ENCODE peak calls at places on chromosomes 16 and 17, in six cellular contexts. W is foreskin fibroblast, P is ovary, N is IMR-90, V is fibroblast of mammary gland, H is fibroblast of lung. Z is an unnamed sample.

GRCh38 chr16:81774348-81774747 is 4.7 kb upstream of the PLCG2 start:
- DNase-seq in N (no peak), V (no peak), H (no peak), P (no peak), W (no peak), Z (no peak)

GRCh38 chr17:71304498-71305158 is 816.2 kb upstream of the SOX9 start:
- DNase-seq in N (no peak), P (no peak), V (no peak), H (no peak), W (no peak), Z (no peak)

GRCh38 chr16:47503936-47504335 is 42.8 kb downstream of the PHKB start:
- DNase-seq in V (peak; percentile 71), N (peak; percentile 74), P (no peak), W (peak; percentile 49), H (peak; percentile 55), Z (peak; percentile 12)

GRCh38 chr17:14688134-14688533 is 387.3 kb downstream of the HS3ST3B1 start:
- DNase-seq in V (peak; percentile 14), H (no peak), P (no peak), W (no peak), N (no peak), Z (no peak)

GRCh38 chr17:9291912-9292562 is 270.7 kb downstream of the NTN1 start:
- DNase-seq in P (peak; percentile 41), H (peak; percentile 16), N (peak; percentile 25), V (peak; percentile 38), W (no peak), Z (no peak)

GRCh38 chr16:8936421-8936820 is 27.3 kb downstream of the USP7 start:
- DNase-seq in W (peak; percentile 28), V (peak; percentile 54), H (peak; percentile 77), N (peak; percentile 54), P (no peak), Z (peak; percentile 31)

GRCh38 chr17:49964539-49965521 is 4.2 kb upstream of the DLX4 start:
- DNase-seq in N (no peak), H (no peak), V (no peak), P (no peak), W (no peak), Z (no peak)

GRCh38 chr16:49969356-49970030 is 55.5 kb upstream of the CNEP1R1 start:
- DNase-seq in V (no peak), P (no peak), H (peak; percentile 18), N (no peak), W (no peak), Z (no peak)

GRCh38 chr16:19153876-19154275 is 14.2 kb upstream of the SYT17 start:
- DNase-seq in V (peak; percentile 10), W (no peak), H (peak; percentile 6), P (no peak), N (peak; percentile 13), Z (no peak)

GRCh38 chr16:50304467-50305440 is 38.4 kb downstream of the ADCY7 start:
- DNase-seq in W (no peak), H (no peak), N (no peak), P (no peak), V (no peak), Z (no peak)

GRCh38 chr16:8850279-8850885 is 18.4 kb downstream of the CARHSP1 start:
- DNase-seq in V (peak; percentile 95), P (peak; percentile 55), H (peak; percentile 81), N (peak; percentile 87), W (peak; percentile 90), Z (peak; percentile 72)

GRCh38 chr17:43754947-43755346 is 3.6 kb downstream of the SOST start:
- DNase-seq in P (no peak), N (no peak), V (no peak), W (no peak), H (no peak), Z (no peak)

GRCh38 chr17:59093702-59094231 is 12.9 kb downstream of the TRIM37 start:
- DNase-seq in V (peak; percentile 94), N (peak; percentile 97), H (peak; percentile 92), P (peak; percentile 21), W (peak; percentile 90), Z (peak; percentile 93)

GRCh38 chr16:30068750-30069574 is 3.4 kb downstream of the ALDOA start:
- DNase-seq in V (peak; percentile 48), W (no peak), N (no peak), H (no peak), P (no peak), Z (peak; percentile 35)

GRCh38 chr17:56514264-56514663 is 79.2 kb upstream of the NOG start:
- DNase-seq in W (no peak), H (no peak), N (no peak), P (no peak), V (no peak), Z (no peak)

GRCh38 chr17:19733953-19734526 is 14.1 kb downstream of the ALDH3A1 start:
- DNase-seq in P (no peak), N (no peak), V (no peak), H (no peak), W (no peak), Z (no peak)

GRCh38 chr17:34862384-34862783 is 98.9 kb downstream of the CCT6B start:
- DNase-seq in N (no peak), W (no peak), H (no peak), V (no peak), P (no peak), Z (no peak)

GRCh38 chr17:4331614-4332013 is 34.9 kb downstream of the UBE2G1 start:
- DNase-seq in H (no peak), P (no peak), N (no peak), W (no peak), V (no peak), Z (no peak)

GRCh38 chr16:53152321-53152720 is 97.5 kb downstream of the CHD9 start:
- DNase-seq in P (no peak), H (peak; percentile 25), W (no peak), N (peak; percentile 6), V (no peak), Z (no peak)

GRCh38 chr16:20799599-20799998 is 6.7 kb downstream of the ERI2 start:
- DNase-seq in V (peak; percentile 56), N (peak; percentile 44), P (no peak), W (no peak), H (peak; percentile 32), Z (peak; percentile 32)

GRCh38 chr16:21646091-21646490 is 6.3 kb downstream of the IGSF6 start:
- DNase-seq in W (no peak), N (no peak), H (no peak), V (peak; percentile 30), P (no peak), Z (no peak)

GRCh38 chr17:51618485-51618884 is 358.1 kb downstream of the UTP18 start:
- DNase-seq in V (no peak), W (no peak), P (no peak), N (no peak), H (no peak), Z (no peak)

GRCh38 chr16:81519298-81520150 is 74.9 kb downstream of the CMIP start:
- DNase-seq in N (no peak), P (no peak), H (no peak), W (no peak), V (no peak), Z (no peak)

GRCh38 chr16:15782573-15783365 is 74.1 kb downstream of the MYH11 start:
- DNase-seq in H (peak; percentile 25), V (no peak), P (no peak), N (peak; percentile 16), W (no peak), Z (no peak)

GRCh38 chr16:47858333-47859067 is 297.3 kb downstream of the ABCC12 start:
- DNase-seq in H (peak; percentile 8), N (no peak), P (no peak), V (no peak), W (no peak), Z (no peak)

GRCh38 chr16:1580956-1581355 is 30.9 kb downstream of the IFT140 start:
- DNase-seq in N (no peak), H (no peak), P (no peak), V (no peak), W (no peak), Z (no peak)

GRCh38 chr16:31478956-31479355 is 4.0 kb upstream of the SLC5A2 start:
- DNase-seq in W (no peak), H (no peak), P (no peak), V (no peak), N (no peak), Z (no peak)

GRCh38 chr17:44118427-44119050 is 4.9 kb downstream of the HDAC5 start:
- DNase-seq in W (no peak), N (no peak), H (no peak), P (no peak), V (no peak), Z (no peak)

GRCh38 chr16:56961386-56961785 is 364 bp upstream of the CETP start:
- DNase-seq in P (no peak), N (peak; percentile 25), W (no peak), H (no peak), V (no peak), Z (no peak)

GRCh38 chr17:880074-880870 is 98.1 kb downstream of the MRM3 start:
- DNase-seq in V (peak; percentile 46), P (no peak), N (peak; percentile 25), W (no peak), H (peak; percentile 54), Z (peak; percentile 26)

GRCh38 chr17:29240477-29240876 is 6.2 kb upstream of the CRYBA1 start:
- DNase-seq in N (peak; percentile 34), P (no peak), V (no peak), H (peak; percentile 40), W (no peak), Z (peak; percentile 70)

DNA sequence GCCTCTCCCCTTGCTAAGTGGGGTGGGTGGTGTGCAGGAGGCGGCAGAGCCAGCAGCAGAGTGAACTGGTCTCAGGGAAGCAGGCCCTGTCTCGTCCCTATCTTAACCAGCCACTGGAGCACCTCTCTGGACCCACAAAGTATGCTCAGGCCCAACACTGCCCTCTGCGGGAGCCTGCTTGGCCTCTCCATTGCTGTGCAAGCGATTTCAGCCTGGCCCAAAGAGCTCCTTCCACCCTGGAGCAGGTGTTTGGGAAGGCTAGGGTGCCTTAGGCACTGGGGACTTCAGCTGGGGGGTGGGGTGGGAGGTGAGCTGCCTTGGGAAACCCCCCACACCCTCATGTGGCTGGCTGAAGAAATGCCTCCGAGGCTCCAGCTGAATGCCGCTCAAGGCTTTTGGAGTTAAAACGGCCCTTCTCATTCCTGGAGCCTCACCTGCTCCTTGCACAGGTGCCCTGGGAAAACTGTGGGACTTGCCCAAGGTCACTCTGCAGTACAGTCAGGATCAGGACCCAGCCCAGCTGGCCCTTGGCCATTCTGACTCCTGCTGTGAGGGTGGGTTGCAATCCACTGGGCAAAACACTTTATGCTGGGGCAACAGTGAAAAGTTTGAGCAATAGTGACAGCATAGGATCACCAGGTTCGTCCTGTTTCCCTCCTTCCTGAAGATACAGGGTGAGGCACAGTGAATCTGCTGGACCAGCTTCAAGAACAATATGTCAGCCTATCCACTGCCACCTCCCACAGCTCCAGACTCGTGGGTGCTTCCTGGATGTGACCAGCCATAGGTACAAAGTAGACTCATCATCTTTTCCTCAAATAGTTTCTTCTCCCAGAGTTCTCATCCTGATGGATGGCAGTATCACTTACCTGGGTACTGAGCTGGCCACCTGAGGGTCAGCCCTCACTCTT is 5.9 kb upstream of the UBE2O start:
- DNase-seq in P (no peak), H (peak; percentile 37), V (peak; percentile 43), N (peak; percentile 64), W (peak; percentile 46), Z (peak; percentile 54)
- TF ChIP-seq CTCF in P (no peak), H (peak; percentile 65), V (peak; percentile 54), N (peak; percentile 77), W (peak; percentile 69), Z (peak; percentile 74)

GRCh38 chr17:47895856-47896671 is at the start of gene SP2:
- DNase-seq in P (peak; percentile 100), W (peak; percentile 100), N (peak; percentile 100), H (peak; percentile 100), V (peak; percentile 100), Z (peak; percentile 100)
- TF ChIP-seq CTCF in P (peak; percentile 27), W (no peak), N (no peak), H (peak; percentile 11), V (no peak), Z (peak; percentile 71)

GRCh38 chr16:4760221-4760910 is 6.6 kb downstream of the ZNF500 start:
- DNase-seq in N (no peak), H (no peak), P (no peak), W (no peak), V (no peak), Z (no peak)
- TF ChIP-seq CTCF in N (no peak), H (no peak), P (no peak), W (no peak), V (no peak), Z (peak; percentile 22)

GRCh38 chr17:33682622-33683021 is 389.5 kb upstream of the ASIC2 start:
- DNase-seq in V (no peak), N (no peak), P (no peak), H (no peak), W (no peak), Z (no peak)
- TF ChIP-seq CTCF in V (no peak), N (no peak), P (no peak), H (no peak), W (no peak), Z (no peak)